ENCODE peak calls at places on chromosomes 11 and 22, in five cellular contexts. J is AG04450; U is CD4-positive, alpha-beta memory T cell; T is pancreas; A is CD8-positive, alpha-beta memory T cell. X is an unnamed sample.

GRCh38 chr22:25702046-25702445 is 39.9 kb upstream of the MYO18B start:
- DNase-seq in J (no peak), U (no peak), T (no peak), A (no peak), X (no peak)

GRCh38 chr11:121795206-121795605 is 320.8 kb downstream of the BLID start:
- DNase-seq in J (no peak), U (no peak), T (no peak), A (no peak), X (no peak)

GRCh38 chr11:113952070-113952469 is 22.8 kb upstream of the HTR3A start:
- DNase-seq in J (no peak), U (no peak), T (no peak), A (no peak), X (no peak)

GRCh38 chr11:86912238-86912637 is 43.0 kb downstream of the FZD4 start:
- DNase-seq in J (no peak), U (no peak), T (no peak), A (no peak), X (no peak)

GRCh38 chr11:15361316-15361715 is 246.6 kb downstream of the INSC start:
- DNase-seq in J (no peak), U (no peak), T (no peak), A (no peak), X (no peak)

GRCh38 chr11:94895971-94896370 is 77.4 kb downstream of the CWC15 start:
- DNase-seq in J (no peak), U (no peak), T (no peak), A (no peak), X (no peak)

GRCh38 chr22:40046126-40046525 is 51.4 kb downstream of the FAM83F start:
- DNase-seq in J (no peak), U (no peak), T (no peak), A (peak), X (no peak)

GRCh38 chr11:123386746-123387510 is 43.1 kb upstream of the GRAMD1B start:
- DNase-seq in J (no peak), U (no peak), T (no peak), A (no peak), X (no peak)

GRCh38 chr11:34855021-34855753 is 61.0 kb downstream of the APIP start:
- DNase-seq in J (no peak), U (no peak), T (no peak), A (no peak), X (no peak)

GRCh38 chr11:43818220-43818619 is 62.4 kb upstream of the ALKBH3 start:
- DNase-seq in J (no peak), U (no peak), T (no peak), A (no peak), X (no peak)

GRCh38 chr11:43825217-43825816 is 55.3 kb upstream of the ALKBH3 start:
- DNase-seq in J (no peak), U (peak), T (no peak), A (no peak), X (no peak)

GRCh38 chr11:43819926-43820325 is 60.7 kb upstream of the ALKBH3 start:
- DNase-seq in J (no peak), U (no peak), T (no peak), A (no peak), X (no peak)

GRCh38 chr11:43823316-43823715 is 57.3 kb upstream of the ALKBH3 start:
- DNase-seq in J (no peak), U (no peak), T (no peak), A (no peak), X (no peak)

GRCh38 chr11:43823851-43824250 is 56.8 kb upstream of the ALKBH3 start:
- DNase-seq in J (no peak), U (no peak), T (no peak), A (no peak), X (no peak)
- H3K27ac ChIP-seq in J (no peak), U (no peak), T (no peak), A (no peak), X (no peak)

DNA sequence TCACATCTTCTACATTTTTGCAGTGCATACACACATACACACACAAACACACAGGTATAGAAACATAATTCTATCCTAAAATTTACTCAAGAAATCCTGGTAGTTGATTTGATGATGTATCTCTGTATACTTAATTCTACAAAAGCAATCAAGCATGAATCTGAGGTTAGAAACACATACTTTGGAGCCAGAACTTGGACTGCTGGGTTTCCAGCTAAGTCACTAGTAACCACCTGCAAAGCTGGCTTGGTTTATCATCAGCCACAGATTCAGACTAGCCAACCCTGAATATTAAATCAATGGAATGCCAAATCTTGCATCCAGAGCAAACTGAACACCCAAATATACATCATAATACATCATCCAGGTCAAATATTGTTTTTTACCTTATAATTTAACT is 24.8 kb upstream of the POU2AF2 start:
- DNase-seq in J (no peak), U (no peak), T (no peak), A (no peak), X (no peak)
- H3K27ac ChIP-seq in J (no peak), U (no peak), T (no peak), A (no peak), X (no peak)

GRCh38 chr11:2511421-2512369 is 66.9 kb downstream of the KCNQ1 start:
- DNase-seq in J (no peak), U (no peak), T (peak), A (no peak), X (peak)
- H3K27ac ChIP-seq in J (no peak), U (no peak), T (no peak), A (no peak), X (no peak)

GRCh38 chr11:116457336-116458007 is 315.3 kb downstream of the BUD13 start:
- DNase-seq in J (no peak), U (no peak), T (no peak), A (no peak), X (no peak)

GRCh38 chr11:116458546-116458945 is 314.2 kb downstream of the BUD13 start:
- DNase-seq in J (no peak), U (no peak), T (no peak), A (no peak), X (no peak)

GRCh38 chr11:116452447-116452846 is 320.3 kb downstream of the BUD13 start:
- DNase-seq in J (no peak), U (no peak), T (no peak), A (no peak), X (no peak)

GRCh38 chr11:116454951-116455350 is 317.8 kb downstream of the BUD13 start:
- DNase-seq in J (no peak), U (no peak), T (no peak), A (no peak), X (no peak)

DNA sequence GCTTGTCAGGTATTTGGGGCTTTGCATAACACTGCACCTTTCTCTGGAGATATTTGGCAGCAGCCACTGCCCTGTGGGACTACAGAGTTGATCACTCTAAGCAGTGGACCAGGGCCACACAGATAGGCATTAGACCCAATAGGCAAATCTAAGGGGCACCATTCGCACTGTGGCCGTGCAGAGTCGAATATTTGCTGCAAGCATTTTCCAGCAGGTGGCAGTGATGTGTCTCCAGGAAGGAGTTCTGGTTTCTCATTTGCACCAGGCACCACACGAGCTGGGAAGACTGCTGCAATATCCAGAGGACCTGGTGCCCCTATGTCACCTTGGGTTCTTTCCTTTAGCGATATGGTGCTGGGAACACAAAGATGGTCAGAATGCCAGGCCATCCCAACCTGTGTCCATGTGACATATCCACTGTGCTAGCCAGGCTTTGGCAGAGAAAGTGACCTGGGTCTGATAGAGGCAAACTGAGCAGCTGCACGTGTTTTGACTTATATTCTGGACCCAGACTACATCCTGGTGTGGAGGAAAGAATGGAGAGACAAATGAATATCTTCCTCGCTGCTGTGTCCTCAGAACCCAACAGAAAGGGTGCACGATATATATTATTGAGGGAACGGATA is 318.7 kb downstream of the BUD13 start:
- DNase-seq in J (no peak), U (no peak), T (no peak), A (no peak), X (no peak)
- H3K27ac ChIP-seq in J (no peak), U (no peak), T (no peak), A (no peak), X (no peak)

GRCh38 chr11:44833869-44834452 is 107.2 kb downstream of the TSPAN18 start:
- DNase-seq in J (no peak), U (no peak), T (no peak), A (no peak), X (no peak)
- H3K27ac ChIP-seq in J (no peak), U (no peak), T (no peak), A (no peak), X (no peak)

DNA sequence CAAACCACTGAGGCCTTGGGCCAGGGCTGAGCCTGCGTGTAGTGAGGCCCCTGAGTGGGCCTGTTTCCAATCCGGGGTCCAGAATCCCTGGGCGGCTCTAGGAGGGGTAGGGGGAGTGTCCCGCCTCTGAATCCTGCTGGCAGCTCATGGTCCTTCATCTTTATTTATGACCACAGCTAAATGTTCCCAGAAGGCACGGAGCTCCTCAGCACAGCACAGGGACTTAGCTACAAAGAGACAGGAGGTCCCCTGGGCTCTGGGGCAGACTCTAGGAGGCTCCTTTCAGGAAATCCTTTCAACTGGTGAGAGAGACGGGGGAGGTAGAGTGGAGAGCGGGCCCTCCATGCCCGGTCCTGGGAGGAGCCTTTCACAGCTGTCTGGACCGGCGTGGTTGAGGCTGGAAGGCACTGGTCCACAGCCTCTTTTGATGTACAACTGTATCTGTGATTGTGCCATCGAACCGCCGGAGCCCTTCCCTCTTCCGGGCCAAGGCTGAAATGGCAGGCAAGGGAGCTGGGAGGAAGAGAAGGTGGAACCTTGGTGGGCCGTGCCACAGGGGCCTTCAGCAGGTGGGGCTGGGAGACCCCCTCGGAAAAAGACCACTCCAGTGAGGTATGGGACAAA is 46.8 kb downstream of the SCUBE1 start:
- DNase-seq in J (no peak), U (no peak), T (no peak), A (no peak), X (no peak)
- H3K27ac ChIP-seq in J (no peak), U (no peak), T (no peak), A (no peak), X (no peak)

GRCh38 chr11:111362887-111363411 is 16.1 kb downstream of the POU2AF1 start:
- DNase-seq in J (no peak), U (no peak), T (peak), A (no peak), X (no peak)

GRCh38 chr11:111359223-111360149 is 19.6 kb downstream of the POU2AF1 start:
- DNase-seq in J (no peak), U (no peak), T (no peak), A (no peak), X (no peak)

GRCh38 chr11:111361874-111362273 is 17.2 kb downstream of the POU2AF1 start:
- DNase-seq in J (no peak), U (no peak), T (peak), A (no peak), X (no peak)

GRCh38 chr11:111360150-111361043 is 18.7 kb downstream of the POU2AF1 start:
- DNase-seq in J (no peak), U (no peak), T (peak), A (no peak), X (no peak)

GRCh38 chr11:111361082-111361801 is 17.8 kb downstream of the POU2AF1 start:
- DNase-seq in J (no peak), U (no peak), T (peak), A (no peak), X (no peak)
- H3K27ac ChIP-seq in J (no peak), U (no peak), T (peak), A (no peak), X (no peak)

DNA sequence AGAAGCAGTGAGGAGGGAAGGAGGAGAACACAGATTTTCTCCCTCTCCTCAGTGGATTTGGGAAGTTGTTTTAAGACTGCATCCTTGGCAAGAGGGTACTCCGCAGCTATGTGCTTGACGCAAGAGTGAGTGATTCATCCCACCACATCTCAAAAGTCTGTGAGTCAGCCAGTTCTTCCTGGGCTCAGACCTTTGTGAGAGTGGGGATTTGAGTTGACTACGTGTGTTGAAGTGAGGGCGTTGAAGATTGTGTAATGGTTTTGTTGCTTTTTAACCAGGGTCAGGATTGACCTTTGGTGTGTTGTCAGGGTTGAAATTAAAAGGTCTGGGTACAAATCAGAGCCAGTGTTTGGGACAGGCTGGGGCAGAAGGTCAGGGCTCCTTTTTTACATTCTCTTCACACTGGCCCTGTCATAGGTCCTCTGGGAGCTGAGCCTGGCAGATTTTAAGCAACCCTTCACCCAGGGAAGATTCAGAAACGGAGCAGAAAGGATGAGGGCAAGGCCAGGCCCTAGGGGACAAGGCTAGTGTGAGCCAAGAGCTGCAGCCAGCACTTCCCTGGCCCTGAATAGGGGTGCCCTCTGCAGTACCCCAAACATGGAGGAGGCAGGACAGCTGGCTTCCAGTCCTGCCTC is 4.2 kb upstream of the C11orf86 start:
- DNase-seq in J (peak), U (no peak), T (no peak), A (no peak), X (no peak)
- H3K27ac ChIP-seq in J (peak), U (no peak), T (peak), A (no peak), X (no peak)

DNA sequence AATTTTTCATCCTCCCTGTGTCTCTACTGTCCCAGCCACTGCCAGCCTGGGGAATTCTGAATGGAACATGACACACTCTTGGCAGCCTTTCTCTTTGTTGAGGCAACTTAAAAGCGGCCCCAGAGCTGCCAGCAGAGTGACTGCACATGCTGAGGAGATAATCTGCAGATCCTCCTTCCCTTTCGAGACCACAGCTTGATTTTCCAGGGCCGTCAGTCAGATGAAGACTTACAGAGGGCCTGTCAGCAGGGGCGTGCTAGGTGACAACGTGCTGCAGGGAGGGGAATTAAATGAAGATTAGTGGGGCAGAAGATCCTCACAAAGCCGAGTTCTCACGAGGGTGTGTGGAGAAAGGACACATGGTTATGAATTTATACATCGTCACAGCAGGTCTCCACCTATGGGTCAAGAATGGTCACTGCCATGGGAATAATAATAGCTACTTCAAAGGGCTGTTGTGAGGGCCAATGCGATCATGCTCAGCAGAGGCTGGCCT is 193.5 kb upstream of the PITPNB start:
- DNase-seq in J (no peak), U (no peak), T (no peak), A (no peak), X (no peak)
- H3K27ac ChIP-seq in J (peak), U (no peak), T (peak), A (no peak), X (no peak)